ENCODE peak calls at places on chromosomes 7 and 10, in four cellular contexts. Z is K562, S is gastrocnemius medialis, I is uterus. K is an unnamed sample.

GRCh38 chr7:30871655-30872054 is 40.0 kb upstream of the AQP1 start:
- DNase-seq in Z (no peak), S (no peak), I (no peak), K (no peak)

GRCh38 chr7:104964626-104965236 is 49.3 kb upstream of the KMT2E start:
- DNase-seq in Z (peak; percentile 69), S (no peak), I (no peak), K (no peak)

GRCh38 chr7:84339306-84339705 is 144.7 kb upstream of the SEMA3A start:
- DNase-seq in Z (no peak), S (no peak), I (no peak), K (no peak)

GRCh38 chr7:97819161-97819560 is 53.0 kb downstream of the ASNS start:
- DNase-seq in Z (no peak), S (no peak), I (no peak), K (no peak)

GRCh38 chr7:127034171-127034806 is 218.5 kb downstream of the GRM8 start:
- DNase-seq in Z (no peak), S (no peak), I (no peak), K (no peak)

GRCh38 chr7:91645542-91645941 is 235.0 kb downstream of the MTERF1 start:
- DNase-seq in Z (no peak), S (no peak), I (no peak), K (no peak)

GRCh38 chr10:22640351-22640750 is 74.0 kb downstream of the PIP4K2A start:
- DNase-seq in Z (no peak), S (no peak), I (no peak), K (no peak)

GRCh38 chr10:73886625-73887024 is 12.3 kb upstream of the CAMK2G start:
- DNase-seq in Z (no peak), S (no peak), I (no peak), K (no peak)

GRCh38 chr10:95505641-95506040 is 55.5 kb downstream of the SORBS1 start:
- DNase-seq in Z (no peak), S (no peak), I (no peak), K (no peak)

GRCh38 chr10:31936933-31937332 is 8.3 kb upstream of the ARHGAP12 start:
- DNase-seq in Z (no peak), S (no peak), I (no peak), K (no peak)

GRCh38 chr10:75355706-75356105 is 45.9 kb downstream of the ZNF503 start:
- DNase-seq in Z (no peak), S (no peak), I (no peak), K (no peak)

GRCh38 chr10:123203393-123204126 is 49.4 kb downstream of the BUB3 start:
- DNase-seq in Z (no peak), S (no peak), I (no peak), K (no peak)

GRCh38 chr7:39541493-39541892 is 24.7 kb upstream of the YAE1 start:
- DNase-seq in Z (no peak), S (no peak), I (no peak), K (no peak)
- H3K4me3 ChIP-seq in Z (no peak overlapping the region), S (no peak overlapping the region), I (no peak overlapping the region), K (no peak overlapping the region)

DNA sequence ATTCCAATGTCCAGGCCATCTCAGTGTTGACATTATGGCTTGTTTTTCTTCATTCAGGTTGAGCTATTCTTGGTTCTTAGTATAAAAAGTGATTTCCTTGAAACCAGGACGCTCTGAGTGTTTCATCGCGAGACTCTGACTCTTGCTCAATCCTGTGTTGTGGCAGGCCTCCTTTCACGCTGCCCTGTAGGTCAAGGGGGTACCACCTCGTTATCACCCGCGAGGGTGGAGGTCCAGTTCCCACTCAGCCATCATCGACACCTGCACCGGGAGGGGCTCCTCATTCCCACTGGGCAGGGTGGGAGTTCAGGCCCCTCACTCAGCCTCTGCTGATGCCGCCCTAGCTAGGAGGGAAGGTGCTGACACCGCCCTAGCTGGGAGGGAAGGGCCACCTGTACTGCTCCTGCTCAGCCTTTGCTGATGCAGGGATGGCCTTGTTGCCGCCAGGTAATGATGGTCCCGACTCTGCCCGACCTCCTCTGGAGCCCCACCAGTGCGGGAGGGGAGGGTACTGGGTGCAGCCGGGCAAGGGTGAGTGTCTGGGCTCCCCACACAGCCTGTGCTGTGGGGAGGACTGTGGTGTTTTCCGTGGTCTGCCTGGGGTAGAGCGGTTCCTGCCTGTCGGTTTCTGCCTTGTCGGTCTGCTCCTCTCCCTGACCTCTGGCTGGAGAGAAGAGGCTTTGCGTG is 16.4 kb downstream of the IQCE start:
- DNase-seq in Z (no peak), S (no peak), I (no peak), K (peak; percentile 31)
- H3K4me3 ChIP-seq in Z (no peak overlapping the region), S (no peak overlapping the region), I (no peak overlapping the region), K (no peak overlapping the region)

DNA sequence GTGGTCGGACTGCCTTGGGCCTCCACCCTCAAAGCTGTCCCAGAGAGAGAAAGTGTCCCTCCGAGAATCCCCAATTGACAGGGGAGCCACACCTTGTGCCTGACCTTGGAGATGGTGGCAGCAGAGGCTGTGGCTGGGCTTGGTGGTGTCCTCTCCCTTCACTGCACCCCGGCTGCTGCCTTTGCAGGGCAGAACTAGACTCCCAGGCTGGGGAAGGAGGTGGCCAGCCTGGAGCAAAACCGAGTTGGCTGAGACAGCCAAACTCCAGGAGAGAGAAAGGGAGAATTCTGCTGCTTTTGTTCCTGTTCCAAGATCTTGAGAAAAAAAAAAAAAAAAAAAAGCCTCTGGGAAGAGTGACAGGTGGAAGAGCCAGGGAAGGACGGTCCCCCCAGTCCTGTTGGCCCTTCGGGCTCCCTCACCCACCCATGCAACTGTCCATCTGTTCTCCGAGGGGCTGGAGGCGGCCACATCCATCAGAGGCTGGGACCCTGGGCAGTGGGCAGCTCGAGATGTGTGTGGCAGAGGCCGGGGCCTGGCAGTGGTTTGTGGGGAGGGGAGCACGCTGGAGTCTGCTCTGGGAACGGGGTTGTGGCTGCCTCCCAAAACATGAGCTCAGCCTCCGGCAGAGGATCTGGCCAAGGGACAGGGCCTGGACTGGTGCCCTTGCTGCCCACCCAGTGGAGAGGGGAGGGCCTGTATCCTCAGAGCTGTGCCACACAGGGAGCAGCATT is 35.5 kb downstream of the CLIP2 start:
- DNase-seq in Z (no peak), S (no peak), I (peak; percentile 48), K (no peak)
- H3K4me3 ChIP-seq in Z (no peak overlapping the region), S (no peak overlapping the region), I (no peak overlapping the region), K (no peak overlapping the region)

DNA sequence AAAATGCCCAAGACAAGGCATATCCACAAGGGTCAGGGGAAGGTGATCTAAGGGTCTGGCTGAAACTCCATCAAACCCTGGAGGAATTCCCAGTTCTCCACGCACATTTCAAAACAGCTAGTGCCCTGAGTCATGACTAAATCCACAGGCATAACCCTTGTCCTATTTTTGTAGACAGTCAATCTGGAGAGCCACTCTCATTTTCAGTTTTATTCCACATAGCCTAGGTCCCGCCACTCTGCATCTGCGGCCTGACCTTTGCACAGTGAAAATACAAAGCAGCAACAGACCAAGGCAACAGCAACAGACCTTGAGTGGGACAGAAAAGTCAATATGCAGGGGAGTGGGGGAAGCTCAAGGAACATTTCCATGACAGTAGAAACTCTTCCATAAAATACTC is 201.4 kb upstream of the NPVF start:
- DNase-seq in Z (no peak), S (no peak), I (peak; percentile 41), K (no peak)
- H3K4me3 ChIP-seq in Z (no peak overlapping the region), S (no peak overlapping the region), I (no peak overlapping the region), K (no peak overlapping the region)

GRCh38 chr7:107044347-107045194 is at the start of gene PRKAR2B:
- DNase-seq in Z (peak; percentile 100), S (no peak), I (peak; percentile 85), K (peak; percentile 73)

GRCh38 chr7:107043916-107044346 is 574 bp upstream of the PRKAR2B start:
- DNase-seq in Z (no peak), S (no peak), I (no peak), K (no peak)

GRCh38 chr7:107045195-107045960 is 873 bp downstream of the PRKAR2B start:
- DNase-seq in Z (no peak), S (no peak), I (no peak), K (no peak)

GRCh38 chr7:107046511-107047259 is 2.2 kb downstream of the PRKAR2B start:
- DNase-seq in Z (no peak), S (no peak), I (no peak), K (no peak)

GRCh38 chr7:107045980-107046379 is 1.5 kb downstream of the PRKAR2B start:
- DNase-seq in Z (peak; percentile 59), S (no peak), I (no peak), K (no peak)
- H3K4me3 ChIP-seq in Z (peak overlapping the region; percentile 84), S (no peak overlapping the region), I (peak overlapping the region; percentile 93), K (peak overlapping the region; percentile 77)

GRCh38 chr7:54885285-54885684 is 126.3 kb upstream of the SEC61G start:
- DNase-seq in Z (no peak), S (no peak), I (no peak), K (no peak)

GRCh38 chr7:54879776-54880175 is 120.8 kb upstream of the SEC61G start:
- DNase-seq in Z (no peak), S (no peak), I (no peak), K (no peak)

GRCh38 chr7:54882694-54883093 is 123.7 kb upstream of the SEC61G start:
- DNase-seq in Z (no peak), S (no peak), I (no peak), K (no peak)

GRCh38 chr7:54880326-54880989 is 121.4 kb upstream of the SEC61G start:
- DNase-seq in Z (no peak), S (no peak), I (no peak), K (no peak)

GRCh38 chr7:54882121-54882520 is 123.1 kb upstream of the SEC61G start:
- DNase-seq in Z (no peak), S (no peak), I (no peak), K (no peak)
- H3K4me3 ChIP-seq in Z (no peak overlapping the region), S (no peak overlapping the region), I (no peak overlapping the region), K (no peak overlapping the region)

K was measured in psoas muscle.